ENCODE peak calls at places on chromosomes 7 and 10, in ten cellular contexts. W is GM23338; G is CD8-positive, alpha-beta T cell; Q is endodermal cell; I is lower leg skin; A is transverse colon; Y is lung; N is aorta; H is mesendoderm; X is CD8-positive, alpha-beta memory T cell. F is an unnamed sample.

GRCh38 chr7:918118-918425 is 36.4 kb downstream of the ADAP1 start:
- DNase-seq in W (no peak), G (no peak), Q (no peak), I (no peak), A (peak), Y (no peak), N (peak), H (no peak), X (no peak), F (no peak)

GRCh38 chr10:10551595-10551994 is 466.1 kb upstream of the CELF2 start:
- DNase-seq in W (no peak), G (no peak), Q (no peak), I (no peak), A (no peak), Y (no peak), N (no peak), H (no peak), X (no peak), F (no peak)

GRCh38 chr7:4158406-4158805 is 523.7 kb upstream of the FOXK1 start:
- DNase-seq in W (no peak), G (no peak), Q (no peak), I (no peak), A (no peak), Y (no peak), N (no peak), H (no peak), X (no peak), F (no peak)

GRCh38 chr10:95121904-95122303 is 52.6 kb upstream of the CYP2C8 start:
- DNase-seq in W (no peak), G (no peak), Q (no peak), I (no peak), A (no peak), Y (no peak), N (no peak), H (no peak), X (no peak), F (no peak)

GRCh38 chr7:131859162-131859821 is 302.9 kb upstream of the PODXL start:
- DNase-seq in W (peak), G (peak), Q (peak), I (peak), A (peak), Y (peak), N (peak), H (peak), X (peak), F (peak)

GRCh38 chr7:83162402-83163256 is at the start of gene PCLO:
- DNase-seq in W (peak), G (peak), Q (peak), I (peak), A (peak), Y (peak), N (peak), H (peak), X (peak), F (no peak)

GRCh38 chr10:96415150-96415895 is 56.5 kb upstream of the OPALIN start:
- DNase-seq in W (no peak), G (no peak), Q (no peak), I (no peak), A (no peak), Y (peak), N (no peak), H (no peak), X (no peak), F (no peak)

GRCh38 chr7:47293884-47294568 is 287.9 kb downstream of the TNS3 start:
- DNase-seq in W (no peak), G (no peak), Q (no peak), I (no peak), A (peak), Y (no peak), N (no peak), H (no peak), X (no peak), F (no peak)

GRCh38 chr10:102409604-102410426 is 8.8 kb downstream of the PSD start:
- DNase-seq in W (peak), G (no peak), Q (peak), I (no peak), A (no peak), Y (no peak), N (no peak), H (no peak), X (no peak), F (no peak)
- H3K4me3 ChIP-seq in W (peak), G (peak), Q (peak), I (no peak), A (peak), Y (no peak), N (no peak), H (no peak), X (peak), F (no peak)

GRCh38 chr10:101172741-101173140 is 41.6 kb downstream of the TLX1 start:
- DNase-seq in W (no peak), G (no peak), Q (no peak), I (no peak), A (no peak), Y (no peak), N (no peak), H (no peak), X (no peak), F (no peak)
- H3K4me3 ChIP-seq in W (no peak), G (no peak), Q (no peak), I (no peak), A (no peak), Y (no peak), N (no peak), H (no peak), X (no peak), F (no peak)

GRCh38 chr10:7707858-7708622 is 4.9 kb downstream of the ITIH2 start:
- DNase-seq in W (no peak), G (no peak), Q (no peak), I (no peak), A (no peak), Y (no peak), N (no peak), H (no peak), X (no peak), F (no peak)

GRCh38 chr10:7708832-7709231 is 5.7 kb downstream of the ITIH2 start:
- DNase-seq in W (no peak), G (no peak), Q (no peak), I (no peak), A (no peak), Y (no peak), N (no peak), H (no peak), X (no peak), F (no peak)

GRCh38 chr10:7706534-7707073 is 3.5 kb downstream of the ITIH2 start:
- DNase-seq in W (no peak), G (no peak), Q (no peak), I (no peak), A (no peak), Y (no peak), N (no peak), H (no peak), X (no peak), F (no peak)

GRCh38 chr10:7705341-7705740 is 2.2 kb downstream of the ITIH2 start:
- DNase-seq in W (no peak), G (no peak), Q (no peak), I (no peak), A (no peak), Y (no peak), N (no peak), H (no peak), X (no peak), F (no peak)

GRCh38 chr10:7707102-7707501 is 4.0 kb downstream of the ITIH2 start:
- DNase-seq in W (no peak), G (no peak), Q (no peak), I (no peak), A (no peak), Y (no peak), N (no peak), H (no peak), X (no peak), F (no peak)
- H3K4me3 ChIP-seq in W (no peak), G (no peak), Q (no peak), I (no peak), A (no peak), Y (no peak), N (no peak), H (no peak), X (no peak), F (no peak)

GRCh38 chr7:150325901-150326300 is 2.6 kb upstream of the ACTR3C start:
- DNase-seq in W (no peak), G (no peak), Q (no peak), I (no peak), A (no peak), Y (no peak), N (no peak), H (no peak), X (no peak), F (no peak)

GRCh38 chr7:150323682-150324365 is 479 bp upstream of the ACTR3C start:
- DNase-seq in W (no peak), G (no peak), Q (no peak), I (no peak), A (no peak), Y (no peak), N (no peak), H (no peak), X (no peak), F (no peak)

GRCh38 chr7:150322833-150323681 is at the start of the genes ACTR3C and LRRC61:
- DNase-seq in W (peak), G (peak), Q (peak), I (no peak), A (peak), Y (peak), N (no peak), H (no peak), X (peak), F (no peak)

GRCh38 chr7:150325110-150325611 is 1.8 kb upstream of the ACTR3C start:
- DNase-seq in W (no peak), G (no peak), Q (no peak), I (no peak), A (no peak), Y (peak), N (no peak), H (no peak), X (no peak), F (no peak)

GRCh38 chr7:150324366-150324961 is 1.1 kb upstream of the ACTR3C start:
- DNase-seq in W (peak), G (no peak), Q (no peak), I (no peak), A (no peak), Y (no peak), N (no peak), H (no peak), X (no peak), F (no peak)
- H3K4me3 ChIP-seq in W (peak), G (peak), Q (peak), I (no peak), A (peak), Y (no peak), N (no peak), H (no peak), X (peak), F (peak)

DNA sequence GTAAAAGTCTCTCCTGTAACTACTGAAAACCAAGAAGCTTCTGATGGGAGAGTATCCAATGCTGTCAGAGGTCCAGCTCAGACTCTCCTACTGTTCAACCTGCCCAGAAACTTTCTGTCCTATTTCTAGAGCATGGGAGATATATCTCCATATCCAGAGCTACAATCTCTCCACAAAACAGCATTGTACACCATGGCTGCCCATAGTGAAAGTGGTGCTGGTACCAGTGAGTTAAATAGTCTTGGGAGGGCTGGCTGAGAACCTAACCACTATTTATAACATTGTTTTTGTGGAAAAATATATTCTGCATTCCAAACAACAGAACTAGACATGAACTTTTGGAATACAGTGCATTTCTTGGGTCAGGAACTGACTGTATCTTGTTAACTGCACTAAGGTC is 92.0 kb downstream of the ZNF438 start:
- DNase-seq in W (no peak), G (no peak), Q (no peak), I (no peak), A (no peak), Y (no peak), N (no peak), H (no peak), X (no peak), F (no peak)
- H3K4me3 ChIP-seq in W (no peak), G (no peak), Q (no peak), I (no peak), A (no peak), Y (no peak), N (no peak), H (no peak), X (no peak), F (no peak)

DNA sequence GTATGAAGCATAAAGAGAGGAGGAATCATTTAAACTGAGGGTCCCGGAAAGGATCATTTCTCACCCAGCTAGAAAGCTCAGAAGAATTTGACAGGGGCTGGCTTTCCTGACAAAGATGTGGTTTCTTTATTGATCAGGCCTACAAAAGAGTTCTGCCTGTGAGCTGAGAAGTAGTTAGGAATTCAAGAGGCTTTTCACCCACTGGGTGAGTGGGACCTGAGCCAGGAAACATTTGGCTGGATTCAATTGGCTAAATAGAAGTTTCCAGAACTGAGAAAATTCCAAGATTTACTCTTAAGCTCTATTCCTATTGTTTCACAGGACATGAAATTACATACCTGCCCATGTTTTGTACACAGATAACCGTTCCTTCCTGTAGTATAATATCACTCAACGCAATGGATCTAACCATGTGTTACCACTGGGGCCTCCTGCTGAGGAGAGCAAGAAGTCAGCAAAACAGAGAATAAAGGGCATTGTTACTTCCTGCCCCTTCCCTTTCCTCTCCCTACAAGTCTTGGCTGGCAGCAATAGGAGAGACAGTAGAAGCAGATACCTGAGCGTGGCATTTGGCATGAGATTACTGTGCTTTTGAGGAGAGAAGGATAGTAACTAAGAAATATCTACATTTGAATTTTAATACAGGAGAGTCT is 53.9 kb upstream of the PAPSS2 start:
- DNase-seq in W (no peak), G (no peak), Q (no peak), I (no peak), A (no peak), Y (no peak), N (no peak), H (no peak), X (no peak), F (no peak)
- H3K4me3 ChIP-seq in W (no peak), G (no peak), Q (no peak), I (no peak), A (no peak), Y (no peak), N (no peak), H (no peak), X (no peak), F (no peak)